ENCODE peak calls at places on chromosomes 2 and 18, in seven cellular contexts. One of them, this sample, is unnamed.
A peak's percentile ranks its signal among the peaks of the same experiment; 100 is the strongest.

GRCh38 chr2:52658598-52658997 is 1109.0 kb upstream of the CHAC2 start:
- DNase-seq in OCI-LY7: no peak
- DNase-seq in hypothalamus: no peak
- DNase-seq in iPS DF 19.7: no peak
- DNase-seq in GM12891: no peak
- DNase-seq in iPS DF 6.9: no peak
- DNase-seq in naive thymus-derived CD4-positive, alpha-beta T cell: no peak
- DNase-seq in this sample: no peak

GRCh38 chr2:46122318-46122970 is 174.8 kb upstream of the EPAS1 start:
- DNase-seq in OCI-LY7: no peak
- DNase-seq in hypothalamus: no peak
- DNase-seq in iPS DF 19.7: no peak
- DNase-seq in GM12891: no peak
- DNase-seq in iPS DF 6.9: no peak
- DNase-seq in naive thymus-derived CD4-positive, alpha-beta T cell: no peak
- DNase-seq in this sample: no peak

GRCh38 chr2:1617425-1618021 is 126.8 kb downstream of the PXDN start:
- DNase-seq in OCI-LY7: peak; percentile 58
- DNase-seq in hypothalamus: no peak
- DNase-seq in iPS DF 19.7: no peak
- DNase-seq in GM12891: no peak
- DNase-seq in iPS DF 6.9: no peak
- DNase-seq in naive thymus-derived CD4-positive, alpha-beta T cell: no peak
- DNase-seq in this sample: no peak

GRCh38 chr2:102585704-102586404 is 33.5 kb upstream of the SLC9A2 start:
- DNase-seq in OCI-LY7: no peak
- DNase-seq in hypothalamus: no peak
- DNase-seq in iPS DF 19.7: no peak
- DNase-seq in GM12891: no peak
- DNase-seq in iPS DF 6.9: peak; percentile 4
- DNase-seq in naive thymus-derived CD4-positive, alpha-beta T cell: no peak
- DNase-seq in this sample: no peak

GRCh38 chr2:179595284-179595683 is 266.1 kb downstream of the ZNF385B start:
- DNase-seq in OCI-LY7: no peak
- DNase-seq in hypothalamus: no peak
- DNase-seq in iPS DF 19.7: no peak
- DNase-seq in GM12891: no peak
- DNase-seq in iPS DF 6.9: no peak
- DNase-seq in naive thymus-derived CD4-positive, alpha-beta T cell: no peak
- DNase-seq in this sample: no peak

GRCh38 chr2:15359716-15360531 is 201.2 kb downstream of the NBAS start:
- DNase-seq in OCI-LY7: no peak
- DNase-seq in hypothalamus: no peak
- DNase-seq in iPS DF 19.7: no peak
- DNase-seq in GM12891: no peak
- DNase-seq in iPS DF 6.9: no peak
- DNase-seq in naive thymus-derived CD4-positive, alpha-beta T cell: no peak
- DNase-seq in this sample: no peak

GRCh38 chr2:178211460-178211859 is 17.1 kb downstream of the OSBPL6 start:
- DNase-seq in OCI-LY7: no peak
- DNase-seq in hypothalamus: no peak
- DNase-seq in iPS DF 19.7: no peak
- DNase-seq in GM12891: no peak
- DNase-seq in iPS DF 6.9: no peak
- DNase-seq in naive thymus-derived CD4-positive, alpha-beta T cell: no peak
- DNase-seq in this sample: no peak

GRCh38 chr18:65988371-65988770 is 237.6 kb downstream of the CDH7 start:
- DNase-seq in OCI-LY7: no peak
- DNase-seq in hypothalamus: no peak
- DNase-seq in iPS DF 19.7: no peak
- DNase-seq in GM12891: no peak
- DNase-seq in iPS DF 6.9: no peak
- DNase-seq in naive thymus-derived CD4-positive, alpha-beta T cell: no peak
- DNase-seq in this sample: no peak

GRCh38 chr2:30631051-30631671 is 176.1 kb downstream of the CAPN13 start:
- DNase-seq in OCI-LY7: no peak
- DNase-seq in hypothalamus: no peak
- DNase-seq in iPS DF 19.7: no peak
- DNase-seq in GM12891: no peak
- DNase-seq in iPS DF 6.9: no peak
- DNase-seq in naive thymus-derived CD4-positive, alpha-beta T cell: no peak
- DNase-seq in this sample: no peak

GRCh38 chr2:36818542-36818941 is 122.0 kb downstream of the VIT start:
- DNase-seq in OCI-LY7: no peak
- DNase-seq in hypothalamus: no peak
- DNase-seq in iPS DF 19.7: no peak
- DNase-seq in GM12891: no peak
- DNase-seq in iPS DF 6.9: no peak
- DNase-seq in naive thymus-derived CD4-positive, alpha-beta T cell: no peak
- DNase-seq in this sample: no peak

GRCh38 chr2:21404137-21404536 is 280.4 kb downstream of the TDRD15 start:
- DNase-seq in OCI-LY7: no peak
- DNase-seq in hypothalamus: no peak
- DNase-seq in iPS DF 19.7: no peak
- DNase-seq in GM12891: no peak
- DNase-seq in iPS DF 6.9: no peak
- DNase-seq in naive thymus-derived CD4-positive, alpha-beta T cell: no peak
- DNase-seq in this sample: no peak

GRCh38 chr2:152550386-152550785 is 166.9 kb downstream of the PRPF40A start:
- DNase-seq in OCI-LY7: no peak
- DNase-seq in hypothalamus: no peak
- DNase-seq in iPS DF 19.7: no peak
- DNase-seq in GM12891: no peak
- DNase-seq in iPS DF 6.9: no peak
- DNase-seq in naive thymus-derived CD4-positive, alpha-beta T cell: no peak
- DNase-seq in this sample: no peak

GRCh38 chr2:181742908-181743722 is 62.8 kb upstream of the NEUROD1 start:
- DNase-seq in OCI-LY7: peak; percentile 46
- DNase-seq in hypothalamus: no peak
- DNase-seq in iPS DF 19.7: no peak
- DNase-seq in GM12891: no peak
- DNase-seq in iPS DF 6.9: peak; percentile 9
- DNase-seq in naive thymus-derived CD4-positive, alpha-beta T cell: no peak
- DNase-seq in this sample: no peak

This sample was measured in effector CD4-positive, alpha-beta T cell.